ENCODE peak calls at places on chromosome 12, in ten cellular contexts. One of them, this sample, is unnamed.

GRCh38 chr12:94141892-94142291 is 6.5 kb upstream of the PLXNC1 start:
- DNase-seq in foreskin fibroblast: no peak
- DNase-seq in NT2/D1: no peak
- DNase-seq in H54: no peak
- DNase-seq in T-helper 9 cell: no peak
- DNase-seq in naive B cell: no peak
- DNase-seq in stimulated activated CD4-positive, alpha-beta T cell treated with anti-CD3 and anti-CD28 coated beads, Interleukin-15, amount 100 ng/mL, for 48 hours: no peak
- DNase-seq in aorta: no peak
- DNase-seq in activated CD4-positive, alpha-beta T cell treated with anti-CD3 and anti-CD28 coated beads for 24 hours: no peak
- DNase-seq in endothelial cell: no peak
- DNase-seq in this sample: no peak

GRCh38 chr12:51115516-51115915 is 32.1 kb upstream of the CSRNP2 start:
- DNase-seq in naive B cell: no peak
- DNase-seq in stimulated activated CD4-positive, alpha-beta T cell treated with anti-CD3 and anti-CD28 coated beads, Interleukin-15, amount 100 ng/mL, for 48 hours: no peak
- DNase-seq in foreskin fibroblast: no peak
- DNase-seq in aorta: no peak
- DNase-seq in activated CD4-positive, alpha-beta T cell treated with anti-CD3 and anti-CD28 coated beads for 24 hours: no peak
- DNase-seq in T-helper 9 cell: no peak
- DNase-seq in endothelial cell: no peak
- DNase-seq in H54: no peak
- DNase-seq in NT2/D1: no peak
- DNase-seq in this sample: no peak

GRCh38 chr12:116535241-116535640 is 23.9 kb upstream of the MAP1LC3B2 start:
- DNase-seq in NT2/D1: no peak
- DNase-seq in naive B cell: no peak
- DNase-seq in aorta: no peak
- DNase-seq in endothelial cell: no peak
- DNase-seq in stimulated activated CD4-positive, alpha-beta T cell treated with anti-CD3 and anti-CD28 coated beads, Interleukin-15, amount 100 ng/mL, for 48 hours: no peak
- DNase-seq in foreskin fibroblast: no peak
- DNase-seq in H54: no peak
- DNase-seq in T-helper 9 cell: no peak
- DNase-seq in activated CD4-positive, alpha-beta T cell treated with anti-CD3 and anti-CD28 coated beads for 24 hours: no peak
- DNase-seq in this sample: no peak

GRCh38 chr12:59823535-59823934 is 227.7 kb downstream of the SLC16A7 start:
- DNase-seq in NT2/D1: no peak
- DNase-seq in T-helper 9 cell: no peak
- DNase-seq in aorta: no peak
- DNase-seq in endothelial cell: no peak
- DNase-seq in foreskin fibroblast: peak; percentile 21
- DNase-seq in naive B cell: no peak
- DNase-seq in activated CD4-positive, alpha-beta T cell treated with anti-CD3 and anti-CD28 coated beads for 24 hours: no peak
- DNase-seq in stimulated activated CD4-positive, alpha-beta T cell treated with anti-CD3 and anti-CD28 coated beads, Interleukin-15, amount 100 ng/mL, for 48 hours: no peak
- DNase-seq in H54: no peak
- DNase-seq in this sample: no peak

GRCh38 chr12:79174656-79175055 is 310.1 kb downstream of the SYT1 start:
- DNase-seq in stimulated activated CD4-positive, alpha-beta T cell treated with anti-CD3 and anti-CD28 coated beads, Interleukin-15, amount 100 ng/mL, for 48 hours: no peak
- DNase-seq in foreskin fibroblast: peak; percentile 40
- DNase-seq in T-helper 9 cell: no peak
- DNase-seq in naive B cell: no peak
- DNase-seq in NT2/D1: peak; percentile 13
- DNase-seq in endothelial cell: no peak
- DNase-seq in H54: no peak
- DNase-seq in aorta: no peak
- DNase-seq in activated CD4-positive, alpha-beta T cell treated with anti-CD3 and anti-CD28 coated beads for 24 hours: no peak
- DNase-seq in this sample: no peak

GRCh38 chr12:100058482-100059029 is 73.8 kb upstream of the ANKS1B start:
- DNase-seq in H54: peak; percentile 20
- DNase-seq in T-helper 9 cell: no peak
- DNase-seq in naive B cell: no peak
- DNase-seq in foreskin fibroblast: peak; percentile 81
- DNase-seq in activated CD4-positive, alpha-beta T cell treated with anti-CD3 and anti-CD28 coated beads for 24 hours: no peak
- DNase-seq in NT2/D1: no peak
- DNase-seq in endothelial cell: no peak
- DNase-seq in stimulated activated CD4-positive, alpha-beta T cell treated with anti-CD3 and anti-CD28 coated beads, Interleukin-15, amount 100 ng/mL, for 48 hours: no peak
- DNase-seq in aorta: no peak
- DNase-seq in this sample: no peak

GRCh38 chr12:112456029-112456428 is 37.3 kb downstream of the PTPN11 start:
- DNase-seq in T-helper 9 cell: no peak
- DNase-seq in H54: no peak
- DNase-seq in aorta: no peak
- DNase-seq in activated CD4-positive, alpha-beta T cell treated with anti-CD3 and anti-CD28 coated beads for 24 hours: no peak
- DNase-seq in stimulated activated CD4-positive, alpha-beta T cell treated with anti-CD3 and anti-CD28 coated beads, Interleukin-15, amount 100 ng/mL, for 48 hours: no peak
- DNase-seq in NT2/D1: no peak
- DNase-seq in foreskin fibroblast: no peak
- DNase-seq in naive B cell: no peak
- DNase-seq in endothelial cell: no peak
- DNase-seq in this sample: no peak

GRCh38 chr12:29133141-29133540 is 15.9 kb upstream of the FAR2 start:
- DNase-seq in activated CD4-positive, alpha-beta T cell treated with anti-CD3 and anti-CD28 coated beads for 24 hours: no peak
- DNase-seq in aorta: no peak
- DNase-seq in H54: no peak
- DNase-seq in T-helper 9 cell: no peak
- DNase-seq in foreskin fibroblast: no peak
- DNase-seq in NT2/D1: no peak
- DNase-seq in endothelial cell: no peak
- DNase-seq in naive B cell: no peak
- DNase-seq in stimulated activated CD4-positive, alpha-beta T cell treated with anti-CD3 and anti-CD28 coated beads, Interleukin-15, amount 100 ng/mL, for 48 hours: no peak
- DNase-seq in this sample: no peak

GRCh38 chr12:12506541-12506940 is 56.1 kb downstream of the DUSP16 start:
- DNase-seq in aorta: no peak
- DNase-seq in T-helper 9 cell: no peak
- DNase-seq in naive B cell: no peak
- DNase-seq in foreskin fibroblast: peak; percentile 37
- DNase-seq in endothelial cell: peak; percentile 10
- DNase-seq in H54: no peak
- DNase-seq in NT2/D1: no peak
- DNase-seq in stimulated activated CD4-positive, alpha-beta T cell treated with anti-CD3 and anti-CD28 coated beads, Interleukin-15, amount 100 ng/mL, for 48 hours: no peak
- DNase-seq in activated CD4-positive, alpha-beta T cell treated with anti-CD3 and anti-CD28 coated beads for 24 hours: no peak
- DNase-seq in this sample: no peak

GRCh38 chr12:64669270-64669842 is 59.1 kb downstream of the RASSF3 start:
- DNase-seq in endothelial cell: peak; percentile 77
- DNase-seq in H54: no peak
- DNase-seq in stimulated activated CD4-positive, alpha-beta T cell treated with anti-CD3 and anti-CD28 coated beads, Interleukin-15, amount 100 ng/mL, for 48 hours: no peak
- DNase-seq in aorta: peak; percentile 85
- DNase-seq in T-helper 9 cell: no peak
- DNase-seq in foreskin fibroblast: no peak
- DNase-seq in activated CD4-positive, alpha-beta T cell treated with anti-CD3 and anti-CD28 coated beads for 24 hours: no peak
- DNase-seq in NT2/D1: no peak
- DNase-seq in naive B cell: peak; percentile 56
- DNase-seq in this sample: peak; percentile 19

GRCh38 chr12:27309293-27309994 is 23.2 kb upstream of the BMAL2 start:
- DNase-seq in endothelial cell: no peak
- DNase-seq in naive B cell: no peak
- DNase-seq in H54: no peak
- DNase-seq in aorta: no peak
- DNase-seq in NT2/D1: no peak
- DNase-seq in T-helper 9 cell: no peak
- DNase-seq in foreskin fibroblast: no peak
- DNase-seq in stimulated activated CD4-positive, alpha-beta T cell treated with anti-CD3 and anti-CD28 coated beads, Interleukin-15, amount 100 ng/mL, for 48 hours: no peak
- DNase-seq in activated CD4-positive, alpha-beta T cell treated with anti-CD3 and anti-CD28 coated beads for 24 hours: no peak
- DNase-seq in this sample: no peak

GRCh38 chr12:42588308-42588836 is 1.2 kb downstream of the PRICKLE1 start:
- DNase-seq in activated CD4-positive, alpha-beta T cell treated with anti-CD3 and anti-CD28 coated beads for 24 hours: no peak
- DNase-seq in foreskin fibroblast: no peak
- DNase-seq in endothelial cell: no peak
- DNase-seq in aorta: no peak
- DNase-seq in NT2/D1: no peak
- DNase-seq in stimulated activated CD4-positive, alpha-beta T cell treated with anti-CD3 and anti-CD28 coated beads, Interleukin-15, amount 100 ng/mL, for 48 hours: no peak
- DNase-seq in T-helper 9 cell: no peak
- DNase-seq in H54: no peak
- DNase-seq in naive B cell: no peak
- DNase-seq in this sample: no peak

GRCh38 chr12:92259852-92260251 is 114.2 kb upstream of the BTG1 start:
- DNase-seq in H54: no peak
- DNase-seq in activated CD4-positive, alpha-beta T cell treated with anti-CD3 and anti-CD28 coated beads for 24 hours: no peak
- DNase-seq in T-helper 9 cell: no peak
- DNase-seq in aorta: no peak
- DNase-seq in NT2/D1: no peak
- DNase-seq in endothelial cell: no peak
- DNase-seq in naive B cell: no peak
- DNase-seq in foreskin fibroblast: no peak
- DNase-seq in stimulated activated CD4-positive, alpha-beta T cell treated with anti-CD3 and anti-CD28 coated beads, Interleukin-15, amount 100 ng/mL, for 48 hours: no peak
- DNase-seq in this sample: no peak

GRCh38 chr12:40691913-40692616 is at the start of gene CNTN1:
- DNase-seq in activated CD4-positive, alpha-beta T cell treated with anti-CD3 and anti-CD28 coated beads for 24 hours: no peak
- DNase-seq in stimulated activated CD4-positive, alpha-beta T cell treated with anti-CD3 and anti-CD28 coated beads, Interleukin-15, amount 100 ng/mL, for 48 hours: no peak
- DNase-seq in foreskin fibroblast: peak; percentile 13
- DNase-seq in T-helper 9 cell: no peak
- DNase-seq in NT2/D1: peak; percentile 84
- DNase-seq in aorta: peak; percentile 79
- DNase-seq in naive B cell: no peak
- DNase-seq in endothelial cell: peak; percentile 77
- DNase-seq in H54: no peak
- DNase-seq in this sample: no peak

GRCh38 chr12:113823816-113824215 is 142.3 kb downstream of the RBM19 start:
- DNase-seq in aorta: no peak
- DNase-seq in T-helper 9 cell: no peak
- DNase-seq in foreskin fibroblast: no peak
- DNase-seq in endothelial cell: no peak
- DNase-seq in stimulated activated CD4-positive, alpha-beta T cell treated with anti-CD3 and anti-CD28 coated beads, Interleukin-15, amount 100 ng/mL, for 48 hours: no peak
- DNase-seq in H54: no peak
- DNase-seq in naive B cell: no peak
- DNase-seq in activated CD4-positive, alpha-beta T cell treated with anti-CD3 and anti-CD28 coated beads for 24 hours: no peak
- DNase-seq in NT2/D1: no peak
- DNase-seq in this sample: no peak

GRCh38 chr12:90842477-90842876 is 112.5 kb downstream of the CCER1 start:
- DNase-seq in aorta: no peak
- DNase-seq in activated CD4-positive, alpha-beta T cell treated with anti-CD3 and anti-CD28 coated beads for 24 hours: no peak
- DNase-seq in T-helper 9 cell: no peak
- DNase-seq in NT2/D1: peak; percentile 38
- DNase-seq in naive B cell: no peak
- DNase-seq in H54: no peak
- DNase-seq in endothelial cell: peak; percentile 18
- DNase-seq in stimulated activated CD4-positive, alpha-beta T cell treated with anti-CD3 and anti-CD28 coated beads, Interleukin-15, amount 100 ng/mL, for 48 hours: no peak
- DNase-seq in foreskin fibroblast: no peak
- DNase-seq in this sample: no peak

GRCh38 chr12:39393179-39393578 is 49.7 kb downstream of the KIF21A start:
- DNase-seq in naive B cell: no peak
- DNase-seq in aorta: no peak
- DNase-seq in H54: no peak
- DNase-seq in foreskin fibroblast: no peak
- DNase-seq in NT2/D1: no peak
- DNase-seq in stimulated activated CD4-positive, alpha-beta T cell treated with anti-CD3 and anti-CD28 coated beads, Interleukin-15, amount 100 ng/mL, for 48 hours: no peak
- DNase-seq in T-helper 9 cell: no peak
- DNase-seq in activated CD4-positive, alpha-beta T cell treated with anti-CD3 and anti-CD28 coated beads for 24 hours: no peak
- DNase-seq in endothelial cell: no peak
- DNase-seq in this sample: no peak

GRCh38 chr12:30725739-30726138 is 29.0 kb downstream of the CAPRIN2 start:
- DNase-seq in stimulated activated CD4-positive, alpha-beta T cell treated with anti-CD3 and anti-CD28 coated beads, Interleukin-15, amount 100 ng/mL, for 48 hours: no peak
- DNase-seq in naive B cell: no peak
- DNase-seq in foreskin fibroblast: peak; percentile 47
- DNase-seq in endothelial cell: no peak
- DNase-seq in T-helper 9 cell: no peak
- DNase-seq in aorta: no peak
- DNase-seq in activated CD4-positive, alpha-beta T cell treated with anti-CD3 and anti-CD28 coated beads for 24 hours: no peak
- DNase-seq in H54: peak; percentile 35
- DNase-seq in NT2/D1: no peak
- DNase-seq in this sample: no peak

GRCh38 chr12:40058721-40059190 is 47.1 kb downstream of the SLC2A13 start:
- DNase-seq in H54: no peak
- DNase-seq in aorta: no peak
- DNase-seq in stimulated activated CD4-positive, alpha-beta T cell treated with anti-CD3 and anti-CD28 coated beads, Interleukin-15, amount 100 ng/mL, for 48 hours: no peak
- DNase-seq in NT2/D1: no peak
- DNase-seq in naive B cell: no peak
- DNase-seq in endothelial cell: no peak
- DNase-seq in foreskin fibroblast: peak; percentile 1
- DNase-seq in T-helper 9 cell: no peak
- DNase-seq in activated CD4-positive, alpha-beta T cell treated with anti-CD3 and anti-CD28 coated beads for 24 hours: no peak
- DNase-seq in this sample: no peak

GRCh38 chr12:6540181-6540877 is 6.0 kb downstream of the GAPDH start:
- DNase-seq in NT2/D1: peak; percentile 91
- DNase-seq in H54: peak; percentile 85
- DNase-seq in aorta: peak; percentile 97
- DNase-seq in foreskin fibroblast: peak; percentile 95
- DNase-seq in T-helper 9 cell: no peak
- DNase-seq in endothelial cell: peak; percentile 53
- DNase-seq in activated CD4-positive, alpha-beta T cell treated with anti-CD3 and anti-CD28 coated beads for 24 hours: no peak
- DNase-seq in stimulated activated CD4-positive, alpha-beta T cell treated with anti-CD3 and anti-CD28 coated beads, Interleukin-15, amount 100 ng/mL, for 48 hours: peak; percentile 22
- DNase-seq in naive B cell: no peak
- DNase-seq in this sample: peak; percentile 33

GRCh38 chr12:40034712-40035111 is 71.2 kb downstream of the SLC2A13 start:
- DNase-seq in naive B cell: no peak
- DNase-seq in T-helper 9 cell: no peak
- DNase-seq in NT2/D1: no peak
- DNase-seq in endothelial cell: no peak
- DNase-seq in H54: no peak
- DNase-seq in foreskin fibroblast: no peak
- DNase-seq in stimulated activated CD4-positive, alpha-beta T cell treated with anti-CD3 and anti-CD28 coated beads, Interleukin-15, amount 100 ng/mL, for 48 hours: no peak
- DNase-seq in aorta: no peak
- DNase-seq in activated CD4-positive, alpha-beta T cell treated with anti-CD3 and anti-CD28 coated beads for 24 hours: no peak
- DNase-seq in this sample: no peak

GRCh38 chr12:79140711-79141110 is 276.1 kb downstream of the SYT1 start:
- DNase-seq in stimulated activated CD4-positive, alpha-beta T cell treated with anti-CD3 and anti-CD28 coated beads, Interleukin-15, amount 100 ng/mL, for 48 hours: no peak
- DNase-seq in endothelial cell: no peak
- DNase-seq in aorta: no peak
- DNase-seq in T-helper 9 cell: no peak
- DNase-seq in NT2/D1: no peak
- DNase-seq in naive B cell: no peak
- DNase-seq in foreskin fibroblast: no peak
- DNase-seq in H54: no peak
- DNase-seq in activated CD4-positive, alpha-beta T cell treated with anti-CD3 and anti-CD28 coated beads for 24 hours: no peak
- DNase-seq in this sample: no peak

GRCh38 chr12:93373847-93374723 is 3.6 kb upstream of the NUDT4 start:
- DNase-seq in endothelial cell: no peak
- DNase-seq in activated CD4-positive, alpha-beta T cell treated with anti-CD3 and anti-CD28 coated beads for 24 hours: no peak
- DNase-seq in foreskin fibroblast: no peak
- DNase-seq in aorta: no peak
- DNase-seq in NT2/D1: no peak
- DNase-seq in T-helper 9 cell: no peak
- DNase-seq in stimulated activated CD4-positive, alpha-beta T cell treated with anti-CD3 and anti-CD28 coated beads, Interleukin-15, amount 100 ng/mL, for 48 hours: no peak
- DNase-seq in naive B cell: no peak
- DNase-seq in H54: no peak
- DNase-seq in this sample: no peak

GRCh38 chr12:46933947-46934346 is 108.2 kb upstream of the SLC38A4 start:
- DNase-seq in T-helper 9 cell: no peak
- DNase-seq in activated CD4-positive, alpha-beta T cell treated with anti-CD3 and anti-CD28 coated beads for 24 hours: no peak
- DNase-seq in stimulated activated CD4-positive, alpha-beta T cell treated with anti-CD3 and anti-CD28 coated beads, Interleukin-15, amount 100 ng/mL, for 48 hours: no peak
- DNase-seq in H54: no peak
- DNase-seq in naive B cell: no peak
- DNase-seq in endothelial cell: peak; percentile 8
- DNase-seq in NT2/D1: peak; percentile 25
- DNase-seq in aorta: no peak
- DNase-seq in foreskin fibroblast: peak; percentile 39
- DNase-seq in this sample: no peak

GRCh38 chr12:116123511-116124258 is 153.8 kb downstream of the MED13L start:
- DNase-seq in foreskin fibroblast: peak; percentile 64
- DNase-seq in endothelial cell: no peak
- DNase-seq in H54: no peak
- DNase-seq in T-helper 9 cell: no peak
- DNase-seq in aorta: no peak
- DNase-seq in activated CD4-positive, alpha-beta T cell treated with anti-CD3 and anti-CD28 coated beads for 24 hours: peak; percentile 11
- DNase-seq in naive B cell: no peak
- DNase-seq in NT2/D1: no peak
- DNase-seq in stimulated activated CD4-positive, alpha-beta T cell treated with anti-CD3 and anti-CD28 coated beads, Interleukin-15, amount 100 ng/mL, for 48 hours: peak; percentile 18
- DNase-seq in this sample: no peak

GRCh38 chr12:81022531-81022930 is 55.3 kb upstream of the ACSS3 start:
- DNase-seq in NT2/D1: no peak
- DNase-seq in stimulated activated CD4-positive, alpha-beta T cell treated with anti-CD3 and anti-CD28 coated beads, Interleukin-15, amount 100 ng/mL, for 48 hours: no peak
- DNase-seq in activated CD4-positive, alpha-beta T cell treated with anti-CD3 and anti-CD28 coated beads for 24 hours: no peak
- DNase-seq in naive B cell: no peak
- DNase-seq in foreskin fibroblast: no peak
- DNase-seq in aorta: no peak
- DNase-seq in T-helper 9 cell: no peak
- DNase-seq in endothelial cell: no peak
- DNase-seq in H54: no peak
- DNase-seq in this sample: no peak

GRCh38 chr12:58443273-58443980 is 476.9 kb downstream of the LRIG3 start:
- DNase-seq in H54: no peak
- DNase-seq in aorta: no peak
- DNase-seq in naive B cell: no peak
- DNase-seq in T-helper 9 cell: no peak
- DNase-seq in NT2/D1: no peak
- DNase-seq in foreskin fibroblast: no peak
- DNase-seq in activated CD4-positive, alpha-beta T cell treated with anti-CD3 and anti-CD28 coated beads for 24 hours: no peak
- DNase-seq in stimulated activated CD4-positive, alpha-beta T cell treated with anti-CD3 and anti-CD28 coated beads, Interleukin-15, amount 100 ng/mL, for 48 hours: no peak
- DNase-seq in endothelial cell: peak; percentile 38
- DNase-seq in this sample: no peak

GRCh38 chr12:2891240-2892053 is 756 bp downstream of the TULP3 start:
- DNase-seq in NT2/D1: peak; percentile 75
- DNase-seq in H54: peak; percentile 42
- DNase-seq in stimulated activated CD4-positive, alpha-beta T cell treated with anti-CD3 and anti-CD28 coated beads, Interleukin-15, amount 100 ng/mL, for 48 hours: no peak
- DNase-seq in naive B cell: no peak
- DNase-seq in foreskin fibroblast: peak; percentile 50
- DNase-seq in activated CD4-positive, alpha-beta T cell treated with anti-CD3 and anti-CD28 coated beads for 24 hours: no peak
- DNase-seq in aorta: peak; percentile 88
- DNase-seq in T-helper 9 cell: peak; percentile 29
- DNase-seq in endothelial cell: peak; percentile 68
- DNase-seq in this sample: no peak

This sample was measured in effector CD8-positive, alpha-beta T cell.